ENCODE peak calls at places on chromosomes 11 and 22, in eight cellular contexts. M, E, L, H, V, A, W and O are unnamed samples.

GRCh38 chr11:1152316-1153104 is 5.2 kb upstream of the MUC5AC start:
- DNase-seq in W (peak; percentile 21), A (peak; percentile 51), V (no peak), E (peak; percentile 11), M (no peak), L (no peak), H (peak; percentile 59), O (peak; percentile 12)

GRCh38 chr22:44102856-44103255 is 77.9 kb upstream of the PARVG start:
- DNase-seq in V (peak; percentile 15), M (no peak), W (no peak), H (no peak), A (no peak), L (no peak), E (no peak), O (no peak)

GRCh38 chr11:63814383-63814736 is 1.1 kb downstream of the SPINDOC start:
- DNase-seq in A (peak; percentile 6), M (no peak), L (no peak), V (no peak), H (no peak), E (no peak), W (peak; percentile 48), O (no peak)

GRCh38 chr22:36145881-36146280 is 14.7 kb downstream of the APOL3 start:
- DNase-seq in M (no peak), W (no peak), V (no peak), H (no peak), L (no peak), E (no peak), A (no peak), O (no peak)

GRCh38 chr22:41660416-41660815 is 28.3 kb downstream of the SNU13 start:
- DNase-seq in V (no peak), A (no peak), L (no peak), M (no peak), W (no peak), E (peak; percentile 16), H (no peak), O (no peak)

GRCh38 chr11:72421351-72421750 is 13.0 kb downstream of the CLPB start:
- DNase-seq in L (no peak), E (no peak), A (no peak), H (no peak), W (no peak), M (peak; percentile 46), V (no peak), O (no peak)

GRCh38 chr11:927871-928270 is 2.2 kb downstream of the AP2A2 start:
- DNase-seq in W (peak; percentile 51), L (no peak), M (no peak), E (no peak), V (no peak), A (no peak), H (no peak), O (no peak)

GRCh38 chr11:11960687-11961086 is 47.7 kb downstream of the DKK3 start:
- DNase-seq in E (no peak), W (peak; percentile 5), H (no peak), M (no peak), A (peak; percentile 33), L (no peak), V (no peak), O (no peak)

GRCh38 chr22:19599004-19599403 is 74.8 kb upstream of the CLDN5 start:
- DNase-seq in L (no peak), W (no peak), H (no peak), E (no peak), M (no peak), V (no peak), A (no peak), O (no peak)

GRCh38 chr22:21780259-21780658 is 44.7 kb upstream of the YPEL1 start:
- DNase-seq in E (no peak), A (no peak), H (no peak), V (no peak), W (no peak), M (no peak), L (no peak), O (no peak)

GRCh38 chr22:37220543-37220968 is 8.3 kb upstream of the SSTR3 start:
- DNase-seq in L (no peak), E (no peak), A (no peak), V (no peak), M (no peak), H (no peak), W (peak; percentile 74), O (no peak)

GRCh38 chr11:69006816-69007215 is 6.2 kb downstream of the MRGPRF start:
- DNase-seq in V (no peak), L (no peak), A (no peak), M (no peak), E (no peak), H (no peak), W (no peak), O (no peak)

GRCh38 chr11:69009441-69010211 is 3.4 kb downstream of the MRGPRF start:
- DNase-seq in H (no peak), W (no peak), A (no peak), V (peak; percentile 40), M (no peak), E (no peak), L (no peak), O (no peak)

GRCh38 chr11:69010361-69010891 is 2.6 kb downstream of the MRGPRF start:
- DNase-seq in E (no peak), V (no peak), A (no peak), M (peak; percentile 37), H (no peak), L (no peak), W (no peak), O (no peak)

GRCh38 chr11:69007978-69008381 is 5.1 kb downstream of the MRGPRF start:
- DNase-seq in W (no peak), M (no peak), E (peak; percentile 62), L (peak; percentile 70), A (no peak), H (no peak), V (peak; percentile 82), O (no peak)

GRCh38 chr11:69008774-69009440 is 4.1 kb downstream of the MRGPRF start:
- DNase-seq in M (peak; percentile 97), H (peak; percentile 98), W (no peak), E (peak; percentile 97), A (peak; percentile 98), L (peak; percentile 98), V (peak; percentile 96), O (peak; percentile 59)
- H3K4me3 ChIP-seq in M (no peak overlapping the region), H (no peak overlapping the region), W (no peak overlapping the region), E (no peak overlapping the region), A (no peak overlapping the region), L (no peak overlapping the region), V (no peak overlapping the region), O (no peak overlapping the region)

GRCh38 chr22:50327711-50328019 is 853 bp upstream of the DENND6B start:
- DNase-seq in E (no peak), W (no peak), L (no peak), V (no peak), A (no peak), H (no peak), M (no peak), O (no peak)

GRCh38 chr22:50326225-50326958 is 420 bp downstream of the DENND6B start:
- DNase-seq in W (no peak), L (no peak), M (no peak), A (no peak), H (no peak), E (no peak), V (peak; percentile 68), O (no peak)

GRCh38 chr22:50329236-50329635 is 2.4 kb upstream of the DENND6B start:
- DNase-seq in W (no peak), L (peak; percentile 69), A (peak; percentile 66), M (peak; percentile 80), V (no peak), E (no peak), H (peak; percentile 38), O (peak; percentile 36)

GRCh38 chr22:50325444-50326224 is 1.2 kb downstream of the DENND6B start:
- DNase-seq in V (no peak), H (no peak), E (no peak), L (no peak), W (no peak), A (no peak), M (no peak), O (no peak)

DNA sequence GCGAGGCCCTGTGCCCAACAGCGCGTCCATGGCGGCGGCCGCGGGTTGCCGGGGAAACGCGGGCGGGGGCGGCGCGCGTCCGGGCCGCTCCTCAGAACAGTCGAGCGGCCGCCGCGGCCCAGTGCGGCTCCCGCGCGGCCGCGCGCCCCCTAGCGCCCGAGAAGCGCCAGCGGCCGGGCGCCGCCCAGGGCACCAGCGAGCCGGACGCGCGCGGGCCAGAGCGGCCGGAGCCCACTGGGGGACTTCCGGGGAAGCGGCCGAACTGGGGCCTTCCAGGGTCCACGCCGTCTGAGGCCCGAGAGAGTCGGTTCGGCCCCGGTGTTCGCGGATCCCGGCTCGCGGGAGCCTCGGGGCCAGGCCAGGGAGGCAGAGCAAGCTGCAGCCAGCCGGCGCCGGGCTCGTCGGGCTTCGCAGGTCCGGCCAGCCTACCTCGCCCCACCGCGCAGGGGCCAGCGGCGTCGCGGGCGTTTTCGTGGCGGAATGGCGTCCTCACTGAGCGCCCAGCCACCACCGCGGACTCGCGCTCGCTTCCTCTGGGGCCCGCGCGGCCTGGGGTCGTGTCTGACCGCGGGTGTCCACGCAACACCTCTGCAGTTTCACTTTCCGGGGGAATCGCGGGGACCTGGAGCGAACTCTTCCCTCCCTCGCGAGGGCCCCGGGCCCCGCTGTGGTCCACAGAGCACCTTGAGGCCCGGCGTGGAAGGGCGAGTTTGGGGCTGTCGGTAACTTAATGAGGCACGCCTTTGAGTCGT is at the start of gene DENND6B:
- DNase-seq in E (peak; percentile 76), W (peak; percentile 87), H (peak; percentile 68), L (peak; percentile 62), M (peak; percentile 78), V (peak; percentile 93), A (no peak), O (no peak)
- TF ChIP-seq CTCF in E (peak; percentile 29), W (peak; percentile 65), H (peak; percentile 18), L (no peak), M (peak; percentile 11), V (peak; percentile 63), A (peak; percentile 30), O (no peak)

GRCh38 chr22:48827904-48828555 is 999.6 kb downstream of the BRD1 start:
- DNase-seq in H (no peak), L (no peak), E (no peak), W (no peak), M (no peak), A (no peak), V (peak; percentile 88), O (no peak)
- H3K4me3 ChIP-seq in H (no peak overlapping the region), L (no peak overlapping the region), E (no peak overlapping the region), W (no peak overlapping the region), M (no peak overlapping the region), A (no peak overlapping the region), V (no peak overlapping the region), O (no peak overlapping the region)

DNA sequence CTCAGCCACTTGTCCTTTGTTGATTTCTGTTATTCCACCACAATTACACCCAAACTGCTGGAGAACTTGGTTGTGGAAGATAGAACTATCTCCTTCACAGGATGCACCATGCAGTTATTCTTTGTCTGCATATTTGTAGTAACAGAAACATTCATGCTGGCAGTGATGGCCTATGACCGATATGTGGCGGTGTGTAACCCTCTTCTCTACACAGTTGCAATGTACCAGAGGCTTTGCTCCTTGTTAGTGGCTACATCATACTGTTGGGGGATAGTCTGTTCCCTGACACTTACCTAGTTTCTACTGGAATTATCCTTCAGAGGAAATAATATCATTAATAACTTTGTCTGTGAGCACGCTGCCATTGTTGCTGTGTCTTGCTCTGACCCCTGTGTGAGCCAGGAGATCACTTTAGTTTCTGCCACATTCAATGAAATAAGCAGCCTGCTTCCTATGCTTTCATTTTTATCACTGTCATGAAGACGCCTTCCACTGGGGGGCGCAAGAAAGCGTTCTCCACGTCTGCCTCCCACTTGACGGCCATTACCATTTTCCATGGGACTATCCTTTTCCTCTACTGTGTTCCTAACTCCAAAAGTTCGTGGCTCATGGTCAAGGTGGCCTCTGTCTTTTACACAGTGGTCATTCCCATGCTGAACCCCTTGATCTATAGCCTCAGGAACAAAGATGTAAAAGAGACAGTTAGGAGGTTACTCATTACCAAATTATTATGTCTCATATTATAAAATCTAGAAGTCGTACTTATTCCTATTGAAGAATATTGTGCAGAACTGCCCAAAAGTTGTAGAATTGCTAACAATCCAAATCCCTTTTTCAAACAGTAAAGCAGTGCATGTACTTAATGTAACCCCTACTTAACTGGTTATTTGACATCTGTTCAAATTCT is 53.2 kb downstream of the OR4C6 start:
- DNase-seq in V (no peak), H (no peak), M (no peak), E (no peak), L (no peak), W (peak; percentile 42), A (no peak), O (no peak)
- TF ChIP-seq CTCF in V (no peak), H (no peak), M (peak; percentile 10), E (no peak), L (no peak), W (peak; percentile 29), A (no peak), O (peak; percentile 27)